ENCODE peak calls at places on chromosomes 4 and X, in six cellular contexts. S is heart left ventricle, C is BE2C, Y is left lung, Q is fibroblast of lung, A is esophagus muscularis mucosa. M is an unnamed sample.

GRCh38 chr4:55444822-55445221 is 49.1 kb downstream of the TMEM165 start:
- DNase-seq in Y (no peak), A (no peak), C (peak), Q (peak), S (no peak), M (peak)

GRCh38 chrX:103250977-103251376 is 4.0 kb downstream of the TCEAL8 start:
- DNase-seq in S (no peak), A (no peak), Y (no peak), C (no peak), Q (no peak), M (no peak)

GRCh38 chrX:97132654-97133415 is 249.1 kb downstream of the RPA4 start:
- DNase-seq in C (no peak), Q (no peak), S (no peak), A (no peak), Y (no peak), M (peak)

GRCh38 chrX:129931411-129932136 is 25.6 kb downstream of the UTP14A start:
- DNase-seq in C (peak), A (peak), S (peak), Q (peak), Y (peak), M (peak)

GRCh38 chr4:5751073-5751917 is 40.3 kb downstream of the EVC start:
- DNase-seq in Q (peak), A (no peak), C (no peak), S (no peak), Y (no peak), M (no peak)

GRCh38 chr4:149901128-149901527 is 85.5 kb upstream of the IQCM start:
- DNase-seq in S (no peak), A (no peak), C (no peak), Y (no peak), Q (no peak), M (no peak)

GRCh38 chrX:56853436-56853835 is 124.4 kb downstream of the NBDY start:
- DNase-seq in Y (no peak), C (no peak), A (no peak), S (no peak), Q (no peak), M (no peak)

GRCh38 chr4:175090116-175090515 is 172.0 kb downstream of the ADAM29 start:
- DNase-seq in A (no peak), Y (no peak), S (no peak), Q (no peak), C (no peak), M (no peak)

GRCh38 chrX:129574214-129574613 is 34.2 kb downstream of the OCRL start:
- DNase-seq in S (no peak), A (no peak), Y (no peak), Q (no peak), C (no peak), M (no peak)

GRCh38 chr4:106284227-106284626 is 31.8 kb downstream of the TBCK start:
- DNase-seq in S (no peak), Q (no peak), C (no peak), Y (no peak), A (no peak), M (no peak)

GRCh38 chrX:153647461-153648357 is 706 bp downstream of the DUSP9 start:
- DNase-seq in C (no peak), Y (peak), Q (no peak), S (peak), A (no peak), M (no peak)

GRCh38 chrX:153593811-153594500 is 5.0 kb downstream of the CCNQ start:
- DNase-seq in Y (peak), C (no peak), A (no peak), Q (no peak), S (no peak), M (no peak)

GRCh38 chr4:126727461-126727860 is 905.3 kb upstream of the INTU start:
- DNase-seq in A (no peak), S (no peak), C (no peak), Q (peak), Y (no peak), M (no peak)

GRCh38 chr4:122823476-122823875 is 3.2 kb upstream of the FGF2 start:
- DNase-seq in Q (no peak), A (no peak), Y (no peak), C (no peak), S (no peak), M (peak)

GRCh38 chrX:10048695-10049094 is 81.5 kb downstream of the CLDN34 start:
- DNase-seq in S (no peak), A (no peak), Y (no peak), C (no peak), Q (no peak), M (no peak)

GRCh38 chr4:57490520-57490919 is 380.3 kb upstream of the IGFBP7 start:
- DNase-seq in Q (no peak), A (no peak), S (peak), Y (no peak), C (no peak), M (no peak)

GRCh38 chr4:10267066-10267465 is 150.5 kb upstream of the WDR1 start:
- DNase-seq in S (no peak), Q (no peak), Y (no peak), A (no peak), C (no peak), M (no peak)

GRCh38 chrX:123923211-123923610 is 38.3 kb upstream of the STAG2 start:
- DNase-seq in C (no peak), Y (no peak), S (no peak), A (no peak), Q (peak), M (no peak)

GRCh38 chr4:159297088-159297487 is 194.2 kb downstream of the RAPGEF2 start:
- DNase-seq in C (no peak), S (no peak), Y (no peak), Q (no peak), A (no peak), M (no peak)

GRCh38 chr4:149223659-149224058 is 592.0 kb downstream of the IQCM start:
- DNase-seq in A (no peak), C (no peak), Q (peak), S (no peak), Y (no peak), M (peak)

GRCh38 chr4:7980036-7980435 is 40.4 kb upstream of the AFAP1 start:
- DNase-seq in Q (peak), A (no peak), S (no peak), C (no peak), Y (no peak), M (no peak)

GRCh38 chrX:44002569-44002968 is 29.4 kb upstream of the NDP start:
- DNase-seq in Y (no peak), S (no peak), A (no peak), Q (no peak), C (no peak), M (no peak)

DNA sequence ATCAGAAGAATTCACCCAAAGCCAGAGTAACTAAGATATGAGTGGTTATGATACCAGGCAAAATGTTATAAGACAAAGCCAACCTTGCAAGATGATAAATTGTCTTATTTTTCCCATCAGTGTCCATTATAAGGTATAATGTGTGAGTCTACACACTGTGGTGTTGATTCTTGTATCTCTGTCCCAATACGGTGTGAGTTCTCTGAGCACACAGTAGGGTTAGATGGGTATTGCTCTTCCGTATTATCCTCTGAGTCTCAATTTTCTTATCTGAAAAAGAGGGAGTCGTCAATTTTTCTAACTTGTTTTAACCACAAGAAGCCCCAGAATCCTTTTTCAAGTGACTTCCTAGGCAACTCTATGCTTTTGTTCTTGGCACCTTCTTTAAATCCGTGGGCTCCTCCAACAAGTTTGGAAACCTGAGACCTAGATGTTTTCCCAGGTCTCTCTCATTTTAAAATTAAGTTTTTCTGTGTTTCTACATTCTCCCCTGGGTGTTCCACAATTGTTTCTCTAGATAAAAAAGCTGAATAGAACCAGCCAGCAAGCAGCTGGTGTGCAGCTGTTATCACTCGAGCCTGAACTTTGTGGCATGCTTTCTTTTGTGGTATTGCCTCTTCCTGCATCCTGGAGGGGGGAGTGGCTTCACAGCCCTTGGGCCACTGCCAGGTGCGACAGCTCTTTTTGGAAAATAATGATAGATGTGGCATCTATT is 69.8 kb downstream of the HMGB2 start:
- DNase-seq in Y (no peak), S (peak), C (peak), Q (peak), A (no peak), M (peak)
- H3K4me3 ChIP-seq in Y (no peak), S (no peak), C (no peak), Q (no peak), A (no peak), M (no peak)

GRCh38 chrX:274904-275475 is 6.2 kb upstream of the PLCXD1 start:
- DNase-seq in S (peak), Y (peak), A (no peak), Q (no peak), C (no peak), M (peak)
- H3K4me3 ChIP-seq in S (peak), Y (no peak), A (no peak), Q (no peak), C (no peak), M (no peak)

GRCh38 chr4:184310171-184310567 is 92.5 kb upstream of the ENPP6 start:
- DNase-seq in S (peak), Y (peak), Q (no peak), C (no peak), A (peak), M (no peak)
- H3K4me3 ChIP-seq in S (no peak), Y (no peak), Q (no peak), C (no peak), A (no peak), M (no peak)

GRCh38 chr4:11587797-11588196 is 159.1 kb upstream of the HS3ST1 start:
- DNase-seq in Y (no peak), Q (no peak), A (no peak), S (no peak), C (no peak), M (no peak)

GRCh38 chr4:11590132-11590531 is 161.4 kb upstream of the HS3ST1 start:
- DNase-seq in C (no peak), A (no peak), Y (no peak), Q (no peak), S (no peak), M (no peak)

GRCh38 chr4:11589676-11590075 is 161.0 kb upstream of the HS3ST1 start:
- DNase-seq in Y (no peak), Q (peak), A (no peak), S (no peak), C (no peak), M (peak)

DNA sequence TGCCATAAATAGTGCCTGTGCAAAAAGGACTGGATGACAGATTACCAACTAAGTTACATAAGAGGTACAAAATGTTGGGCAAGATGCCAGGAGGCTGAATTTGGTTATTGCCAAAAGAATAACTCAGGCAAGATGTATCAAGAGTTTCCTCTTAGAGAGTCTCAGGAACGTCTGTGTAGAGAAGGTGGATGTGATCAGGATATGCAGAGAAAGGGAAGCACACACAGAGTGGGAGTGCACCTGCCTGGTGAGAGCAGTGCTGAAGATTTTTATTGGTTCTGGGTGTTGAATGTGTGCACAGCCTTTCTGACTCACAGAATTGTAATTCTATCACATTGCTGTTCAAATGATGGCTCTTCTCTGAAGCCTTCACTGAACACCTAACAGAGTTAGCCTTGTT is 156.8 kb upstream of the HS3ST1 start:
- DNase-seq in S (no peak), Y (no peak), Q (no peak), C (no peak), A (no peak), M (peak)
- H3K4me3 ChIP-seq in S (no peak), Y (no peak), Q (no peak), C (no peak), A (no peak), M (no peak)

DNA sequence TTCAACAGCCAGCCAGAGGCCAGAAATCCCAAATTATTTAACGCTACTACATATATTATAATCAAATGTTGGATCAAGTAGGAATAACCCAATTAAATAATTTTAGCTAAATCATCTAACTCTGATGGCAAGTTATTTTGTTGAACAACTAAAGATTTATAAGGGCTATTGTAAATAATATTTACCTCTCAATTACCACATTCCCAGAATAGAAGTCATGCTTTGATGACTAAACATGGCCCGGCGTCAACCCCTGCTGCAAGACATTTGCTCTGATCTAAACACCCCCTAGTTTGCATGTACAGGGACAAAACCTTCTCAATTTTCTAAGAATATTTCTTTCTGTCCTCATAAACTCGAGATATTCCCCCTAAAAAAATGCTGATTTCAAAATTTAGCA is 14.2 kb downstream of the VEGFC start:
- DNase-seq in S (no peak), C (no peak), A (no peak), Q (peak), Y (no peak), M (peak)
- H3K4me3 ChIP-seq in S (no peak), C (no peak), A (no peak), Q (peak), Y (no peak), M (no peak)

DNA sequence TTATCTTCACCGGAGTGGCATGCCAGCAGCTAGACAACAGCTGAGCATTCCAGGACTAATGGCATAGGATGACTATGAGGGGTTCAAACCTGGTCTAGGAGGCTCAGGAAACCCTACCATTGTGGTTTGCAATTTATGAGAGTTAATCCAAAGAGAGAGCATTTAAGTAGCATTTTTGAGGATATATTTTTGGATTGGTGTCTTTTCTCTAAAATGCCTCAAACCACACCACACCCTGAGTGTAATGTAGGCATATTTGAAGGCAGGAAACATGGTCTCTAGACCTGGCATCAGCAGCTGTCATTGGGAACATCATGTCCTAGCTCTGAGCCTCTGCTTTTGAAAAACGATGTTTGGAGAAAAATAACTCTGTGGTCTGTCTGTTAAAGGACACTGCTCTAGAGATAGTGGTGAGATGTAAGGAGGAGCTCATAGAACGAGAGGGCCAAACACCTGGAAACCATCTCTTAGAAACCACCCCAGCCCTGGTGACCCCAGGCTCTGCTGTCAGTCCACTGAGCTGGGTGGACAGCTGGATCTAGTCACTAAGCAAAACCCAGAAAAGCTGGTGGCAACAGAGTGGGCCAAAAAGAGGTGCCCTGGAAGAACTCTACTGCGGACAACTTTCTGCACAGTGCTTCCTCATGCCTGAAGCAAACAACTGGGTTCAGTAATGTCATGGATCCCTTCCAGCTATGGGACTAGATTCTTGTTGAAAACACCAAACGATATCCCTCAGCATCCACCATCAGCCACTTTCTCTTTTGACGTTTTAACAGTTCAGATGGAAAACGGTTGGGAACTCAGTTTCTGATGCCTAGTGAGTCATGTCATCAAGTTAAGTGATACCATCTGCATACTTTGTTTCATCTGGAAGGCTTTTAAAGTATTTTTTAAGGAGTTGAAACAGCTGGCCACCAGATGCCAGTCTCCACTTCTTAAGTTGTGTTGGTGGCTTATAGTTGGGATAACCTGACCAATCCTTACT is 100.2 kb upstream of the C1QTNF7 start:
- DNase-seq in A (no peak), S (no peak), Y (no peak), C (no peak), Q (peak), M (no peak)
- H3K4me3 ChIP-seq in A (no peak), S (no peak), Y (no peak), C (no peak), Q (no peak), M (no peak)

DNA sequence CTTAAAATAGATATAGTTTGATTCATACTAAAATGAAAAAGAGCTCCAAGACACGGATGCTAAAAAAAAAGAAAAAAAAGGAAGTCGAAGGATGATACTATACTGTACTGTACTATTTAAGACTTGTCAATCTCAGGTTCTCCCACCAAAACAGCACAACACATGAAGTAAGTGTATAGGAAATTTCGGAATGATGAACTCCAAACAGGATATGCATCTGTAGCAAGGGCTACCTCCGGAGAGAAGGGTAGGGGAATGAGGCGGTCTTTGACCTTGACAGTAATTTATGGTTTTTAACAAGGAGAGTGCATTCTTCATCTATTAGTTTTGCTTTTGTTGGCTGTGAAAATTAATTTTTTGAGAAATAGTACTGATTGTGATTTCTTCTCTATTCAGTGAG is 541 bp upstream of the FIP1L1 start:
- DNase-seq in C (no peak), A (no peak), Y (no peak), S (no peak), Q (peak), M (peak)
- H3K4me3 ChIP-seq in C (peak), A (peak), Y (peak), S (peak), Q (peak), M (peak)

DNA sequence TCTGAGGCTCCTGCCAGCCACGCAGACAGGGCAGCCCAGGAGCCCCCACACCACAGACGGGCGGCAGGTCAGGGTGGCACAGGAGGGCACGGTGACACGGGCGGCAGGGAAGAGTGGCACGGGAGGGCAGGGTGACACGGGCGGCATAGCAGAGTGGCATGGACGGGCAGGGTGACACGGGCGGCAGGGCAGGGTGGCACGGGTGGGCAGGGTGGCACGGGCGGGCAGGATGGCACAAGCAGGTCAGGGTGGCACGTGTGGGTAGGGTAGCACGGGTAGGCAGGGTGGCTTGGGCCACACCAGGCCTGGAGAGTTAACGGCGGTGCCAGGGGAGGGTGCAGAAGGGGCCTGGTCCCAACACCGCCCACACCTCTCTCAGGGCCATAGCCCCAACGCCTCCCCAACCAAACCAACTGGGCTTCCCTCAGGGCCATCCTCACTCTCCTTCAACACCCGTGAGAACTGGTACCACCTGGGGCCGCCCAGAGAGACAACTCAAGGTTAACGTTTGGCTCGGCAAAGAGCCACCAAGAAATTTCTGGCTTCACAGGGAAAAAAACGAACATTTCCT is 3.4 kb downstream of the CTBP1 start:
- DNase-seq in S (no peak), Y (no peak), A (no peak), Q (no peak), C (peak), M (no peak)
- H3K4me3 ChIP-seq in S (no peak), Y (no peak), A (peak), Q (no peak), C (no peak), M (no peak)

GRCh38 chr4:25881187-25881586 is 18.4 kb upstream of the SEL1L3 start:
- DNase-seq in S (no peak), A (no peak), Y (no peak), Q (no peak), C (no peak), M (no peak)
- H3K4me3 ChIP-seq in S (no peak), A (no peak), Y (no peak), Q (no peak), C (no peak), M (no peak)

GRCh38 chr4:84579410-84579791 is 3.5 kb upstream of the CDS1 start:
- DNase-seq in Q (no peak), Y (no peak), S (no peak), A (no peak), C (no peak), M (peak)

GRCh38 chr4:84582988-84583870 is at the start of gene CDS1:
- DNase-seq in Y (peak), Q (no peak), C (peak), A (no peak), S (peak), M (peak)

GRCh38 chr4:84585276-84585675 is 2.3 kb downstream of the CDS1 start:
- DNase-seq in C (no peak), Q (no peak), S (no peak), Y (no peak), A (no peak), M (no peak)

GRCh38 chr4:84582302-84582987 is 482 bp upstream of the CDS1 start:
- DNase-seq in Q (peak), S (peak), A (peak), C (peak), Y (peak), M (peak)

GRCh38 chr4:84583871-84584373 is 995 bp downstream of the CDS1 start:
- DNase-seq in S (no peak), Q (no peak), Y (no peak), A (no peak), C (no peak), M (no peak)
- H3K4me3 ChIP-seq in S (peak), Q (peak), Y (peak), A (peak), C (peak), M (peak)

M was measured in cardiac muscle cell.